ENCODE peak calls at places on chromosomes 4 and X, in four cellular contexts. T is K562, M is GM12878, Y is H1. Q is an unnamed sample.

GRCh38 chr4:183645326-183645725 is 13.7 kb downstream of the RWDD4 start:
- DNase-seq in T (no peak), M (no peak), Y (no peak), Q (no peak)

GRCh38 chr4:105158837-105159236 is 12.2 kb downstream of the TET2 start:
- DNase-seq in T (no peak), M (no peak), Y (no peak), Q (peak)

GRCh38 chrX:149145845-149146285 is 359.2 kb downstream of the IDS start:
- DNase-seq in T (peak), M (no peak), Y (no peak), Q (no peak)

GRCh38 chr4:88054909-88055308 is 47.5 kb downstream of the PKD2 start:
- DNase-seq in T (peak), M (no peak), Y (no peak), Q (peak)

GRCh38 chr4:95764961-95765360 is 74.9 kb upstream of the PDHA2 start:
- DNase-seq in T (no peak), M (no peak), Y (no peak), Q (no peak)

GRCh38 chr4:152709675-152710438 is 30.1 kb upstream of the TMEM154 start:
- DNase-seq in T (no peak), M (peak), Y (no peak), Q (no peak)

GRCh38 chr4:122503214-122503613 is 46.7 kb upstream of the IL2 start:
- DNase-seq in T (no peak), M (no peak), Y (no peak), Q (no peak)

GRCh38 chrX:153459976-153460375 is 10.4 kb downstream of the HAUS7 start:
- DNase-seq in T (no peak), M (no peak), Y (no peak), Q (peak)

GRCh38 chrX:13770013-13770412 is 35.5 kb downstream of the OFD1 start:
- DNase-seq in T (no peak), M (no peak), Y (no peak), Q (no peak)

GRCh38 chr4:99615210-99615834 is 40.7 kb downstream of the MTTP start:
- DNase-seq in T (no peak), M (no peak), Y (no peak), Q (no peak)

GRCh38 chr4:128241425-128241913 is 46.1 kb downstream of the PGRMC2 start:
- DNase-seq in T (no peak), M (no peak), Y (peak), Q (peak)

GRCh38 chrX:110257889-110258288 is 60.0 kb downstream of the AMMECR1 start:
- DNase-seq in T (no peak), M (no peak), Y (no peak), Q (no peak)

GRCh38 chr4:136690363-136690762 is 841.9 kb downstream of the PCDH18 start:
- DNase-seq in T (no peak), M (no peak), Y (no peak), Q (no peak)

GRCh38 chrX:135384161-135384836 is 37.4 kb upstream of the SMIM10L2A start:
- DNase-seq in T (no peak), M (no peak), Y (no peak), Q (no peak)

GRCh38 chr4:24742773-24743676 is 52.3 kb upstream of the SOD3 start:
- DNase-seq in T (no peak), M (no peak), Y (no peak), Q (no peak)

GRCh38 chr4:7158991-7159390 is 33.3 kb upstream of the SORCS2 start:
- DNase-seq in T (no peak), M (no peak), Y (no peak), Q (no peak)

GRCh38 chrX:47579537-47579936 is 2.7 kb upstream of the TIMP1 start:
- DNase-seq in T (peak), M (no peak), Y (no peak), Q (no peak)

GRCh38 chr4:7828926-7829325 is 110.7 kb downstream of the AFAP1 start:
- DNase-seq in T (no peak), M (no peak), Y (no peak), Q (no peak)

GRCh38 chrX:24498181-24498580 is 33.1 kb downstream of the PDK3 start:
- DNase-seq in T (peak), M (no peak), Y (no peak), Q (peak)

GRCh38 chr4:145679991-145680455 is at the start of gene C4orf51:
- DNase-seq in T (no peak), M (no peak), Y (no peak), Q (peak)

GRCh38 chrX:123731258-123731986 is 1.4 kb downstream of the THOC2 start:
- DNase-seq in T (peak), M (no peak), Y (no peak), Q (no peak)

GRCh38 chr4:116866116-116866515 is 219.3 kb downstream of the TRAM1L1 start:
- DNase-seq in T (no peak), M (no peak), Y (no peak), Q (no peak)

GRCh38 chr4:124713213-124713592 is 671 bp upstream of the ANKRD50 start:
- DNase-seq in T (peak), M (no peak), Y (peak), Q (peak)

GRCh38 chrX:55253528-55253927 is 11.2 kb downstream of the PAGE3 start:
- DNase-seq in T (no peak), M (no peak), Y (no peak), Q (no peak)
- TF ChIP-seq ATF2 in T (no peak), M (no peak), Y (no peak), Q (no peak)

DNA sequence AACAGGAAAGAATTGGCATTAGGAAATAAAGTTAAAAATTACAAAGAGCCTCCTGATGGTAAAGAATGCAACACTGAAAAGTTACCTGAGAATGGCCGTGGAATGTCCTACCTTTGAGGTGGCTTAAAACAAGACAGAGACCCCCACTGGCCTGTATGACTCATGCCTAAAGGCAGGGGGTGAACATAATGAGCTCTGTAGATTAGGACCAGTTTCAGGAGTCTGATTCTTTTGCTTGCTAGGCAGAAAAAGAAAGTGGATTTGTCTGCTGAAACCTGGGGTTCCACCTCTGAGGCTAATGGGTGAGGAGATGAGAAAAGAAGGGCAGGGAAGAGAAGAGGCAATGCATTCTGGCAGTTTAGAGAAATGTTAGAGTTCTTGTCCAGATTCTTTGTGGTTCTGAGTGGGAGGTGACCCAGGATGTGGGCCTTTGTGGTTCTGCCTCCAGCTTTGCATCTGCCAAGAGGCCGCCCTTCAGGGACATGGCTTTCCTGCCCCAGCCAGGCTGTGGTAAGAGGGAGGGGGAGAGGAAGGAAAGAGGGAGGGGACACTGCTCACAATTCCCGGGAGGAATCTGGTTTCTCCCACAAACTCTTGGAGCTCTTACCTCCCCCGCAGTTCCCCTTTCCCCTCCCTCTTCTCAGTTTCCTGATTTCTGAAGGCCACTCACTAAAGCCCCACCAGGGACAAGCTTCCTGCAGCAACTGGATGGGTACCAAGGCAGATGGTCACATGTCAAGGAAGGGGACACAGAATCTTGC is 109.6 kb downstream of the EFNB1 start:
- DNase-seq in T (no peak), M (no peak), Y (no peak), Q (no peak)
- TF ChIP-seq YY1 in T (no peak), M (no peak), Y (no peak), Q (no peak)

DNA sequence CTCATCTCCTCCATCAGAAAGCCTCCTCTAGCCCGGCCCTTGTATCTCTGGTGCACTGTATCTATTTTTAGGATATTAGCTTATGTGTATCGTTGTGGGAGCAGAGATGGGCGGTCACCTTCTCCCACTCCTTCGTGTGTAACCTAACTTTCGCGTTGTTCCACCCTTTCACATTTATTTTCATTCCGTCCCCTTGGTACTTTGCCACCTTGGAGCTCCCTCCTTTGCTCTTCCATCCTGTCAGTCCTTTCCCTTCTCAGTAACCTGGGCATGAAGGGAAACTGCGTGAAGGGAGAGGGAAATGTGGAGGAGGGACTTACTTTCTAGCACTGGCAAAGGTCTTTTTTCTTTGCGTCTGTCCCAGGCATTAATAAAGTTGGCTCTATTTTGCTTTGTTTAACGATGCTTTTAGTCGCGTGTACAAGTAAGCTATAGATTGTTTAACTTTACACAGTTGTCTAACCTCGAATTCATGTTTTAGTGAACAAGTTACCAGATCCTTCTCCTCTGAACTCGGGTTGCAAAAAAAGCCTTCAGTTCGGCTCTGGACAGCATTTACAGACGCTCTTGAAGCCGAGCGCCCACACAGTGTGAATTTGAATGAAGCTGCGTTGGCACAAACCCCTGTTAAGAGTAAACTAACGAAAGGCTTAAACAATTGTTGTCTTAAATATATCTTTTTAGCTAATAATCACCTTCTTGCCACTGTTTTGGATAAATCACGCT is 3.9 kb downstream of the PCDH10 start:
- DNase-seq in T (no peak), M (no peak), Y (no peak), Q (no peak)
- TF ChIP-seq ATF2 in T (no peak), M (no peak), Y (no peak), Q (no peak)

GRCh38 chr4:92014060-92014459 is 289.7 kb upstream of the GRID2 start:
- DNase-seq in T (no peak), M (no peak), Y (no peak), Q (peak)

GRCh38 chr4:92012899-92013867 is 290.6 kb upstream of the GRID2 start:
- DNase-seq in T (no peak), M (no peak), Y (peak), Q (peak)
- TF ChIP-seq YY1 in T (no peak), M (no peak), Y (no peak), Q (no peak)

GRCh38 chrX:53447441-53447840 is 13.3 kb upstream of the HSD17B10 start:
- DNase-seq in T (no peak), M (no peak), Y (no peak), Q (no peak)

GRCh38 chrX:53449632-53450031 is 15.5 kb upstream of the HSD17B10 start:
- DNase-seq in T (no peak), M (no peak), Y (no peak), Q (no peak)

GRCh38 chrX:53442322-53442631 is 8.1 kb upstream of the HSD17B10 start:
- DNase-seq in T (no peak), M (no peak), Y (no peak), Q (no peak)

GRCh38 chrX:53441531-53442321 is 7.6 kb upstream of the HSD17B10 start:
- DNase-seq in T (no peak), M (peak), Y (no peak), Q (peak)

DNA sequence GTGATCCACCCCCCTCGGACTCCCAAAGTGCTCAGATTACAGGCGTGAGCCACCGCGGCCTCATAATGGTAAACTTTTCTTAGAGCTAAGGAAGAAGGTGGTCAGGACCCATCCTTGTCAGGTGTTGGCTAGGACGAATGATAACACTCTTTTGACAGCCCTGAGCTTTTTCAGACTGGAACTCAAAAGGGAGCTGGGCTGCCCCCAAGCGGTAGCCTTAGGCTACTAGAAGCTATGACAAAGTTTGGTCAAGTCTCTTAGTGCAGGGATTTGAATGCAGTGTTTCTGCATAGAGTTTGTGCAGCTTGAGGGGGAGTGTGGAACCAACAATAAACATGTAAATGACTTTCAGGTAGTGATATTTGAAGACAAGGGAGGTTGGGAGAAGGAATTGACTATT is 11.8 kb upstream of the HSD17B10 start:
- DNase-seq in T (peak), M (no peak), Y (no peak), Q (peak)
- TF ChIP-seq ATF2 in T (no peak), M (no peak), Y (no peak), Q (no peak)

GRCh38 chr4:77188498-77189187 is 31.6 kb downstream of the CCNG2 start:
- DNase-seq in T (no peak), M (no peak), Y (no peak), Q (no peak)
- TF ChIP-seq YY1 in T (no peak), M (no peak), Y (no peak), Q (no peak)

GRCh38 chr4:55004831-55005230 is 120.6 kb downstream of the KDR start:
- DNase-seq in T (no peak), M (no peak), Y (no peak), Q (no peak)

GRCh38 chr4:55002431-55002830 is 123.0 kb downstream of the KDR start:
- DNase-seq in T (no peak), M (no peak), Y (no peak), Q (no peak)

GRCh38 chr4:55001538-55001937 is 123.9 kb downstream of the KDR start:
- DNase-seq in T (no peak), M (no peak), Y (no peak), Q (no peak)

GRCh38 chr4:54998991-54999390 is 126.4 kb downstream of the KDR start:
- DNase-seq in T (no peak), M (no peak), Y (no peak), Q (no peak)
- TF ChIP-seq ATF2 in T (no peak), M (no peak), Y (no peak), Q (no peak)

GRCh38 chr4:40842725-40843401 is 93.1 kb downstream of the NSUN7 start:
- DNase-seq in T (no peak), M (no peak), Y (no peak), Q (peak)

GRCh38 chr4:40843696-40844095 is 93.9 kb downstream of the NSUN7 start:
- DNase-seq in T (peak), M (no peak), Y (no peak), Q (no peak)

GRCh38 chr4:40844261-40844660 is 94.5 kb downstream of the NSUN7 start:
- DNase-seq in T (no peak), M (no peak), Y (no peak), Q (no peak)

GRCh38 chr4:40846556-40846955 is 96.8 kb downstream of the NSUN7 start:
- DNase-seq in T (no peak), M (no peak), Y (no peak), Q (no peak)

DNA sequence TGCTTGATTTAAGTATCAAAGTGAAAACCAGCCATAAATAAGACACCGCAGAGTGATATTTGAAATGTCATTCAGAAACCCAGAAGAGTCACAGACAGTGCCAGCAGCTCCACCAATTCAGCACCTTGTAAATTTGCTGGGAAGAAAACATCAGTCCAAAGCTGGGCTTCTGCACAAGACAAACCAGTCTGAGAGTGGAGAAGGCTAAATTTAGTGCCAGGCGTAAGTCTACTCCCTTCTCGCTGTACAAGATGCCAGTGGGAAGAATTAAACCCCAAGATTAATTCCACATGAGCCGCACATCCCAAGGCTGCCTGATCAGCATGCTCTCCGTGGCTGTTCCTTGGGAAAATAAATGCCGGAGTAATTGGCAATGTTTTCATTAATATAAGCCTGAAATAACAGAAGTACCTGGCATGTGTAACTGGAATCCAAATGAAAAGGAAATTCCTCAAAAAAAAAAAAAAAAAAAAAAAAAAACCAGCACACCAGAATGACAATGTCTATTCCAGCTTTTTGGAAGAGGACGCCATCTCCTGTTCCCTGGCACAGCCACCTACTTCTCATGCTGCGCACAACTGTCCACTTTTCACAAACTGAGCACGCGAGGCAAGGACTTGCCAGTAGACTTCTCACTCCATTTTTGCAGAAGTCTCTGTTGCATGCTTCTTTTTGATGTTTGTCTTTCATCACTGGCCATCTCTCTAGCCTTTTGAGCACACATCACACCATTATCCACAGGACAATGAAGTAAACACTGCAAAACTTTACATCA is 95.6 kb downstream of the NSUN7 start:
- DNase-seq in T (no peak), M (no peak), Y (no peak), Q (no peak)
- TF ChIP-seq YY1 in T (no peak), M (no peak), Y (no peak), Q (no peak)

GRCh38 chr4:15577508-15577907 is 77.6 kb downstream of the FBXL5 start:
- DNase-seq in T (no peak), M (no peak), Y (no peak), Q (no peak)
- TF ChIP-seq ATF2 in T (no peak), M (no peak), Y (no peak), Q (no peak)

Q was measured in HepG2.